ENCODE peak calls at places on chromosome 17, in five cellular contexts. A, T, Z, B and M are unnamed samples.
A peak's percentile ranks its signal among the peaks of the same experiment; 100 is the strongest.

GRCh38 chr17:28725166-28725659 is 820 bp downstream of the TLCD1 start:
- DNase-seq in T (no peak), Z (no peak), A (no peak), B (no peak), M (peak; percentile 54)

GRCh38 chr17:80069886-80070177 is 31.5 kb upstream of the GAA start:
- DNase-seq in Z (no peak), T (no peak), A (no peak), B (no peak), M (no peak)

GRCh38 chr17:6028294-6028693 is 41.9 kb upstream of the WSCD1 start:
- DNase-seq in T (no peak), B (no peak), A (no peak), Z (no peak), M (no peak)

GRCh38 chr17:42337442-42337841 is 49.1 kb downstream of the STAT5A start:
- DNase-seq in Z (peak; percentile 56), A (no peak), T (no peak), B (peak; percentile 43), M (no peak)

GRCh38 chr17:13030459-13031305 is 12.9 kb upstream of the ELAC2 start:
- DNase-seq in B (peak; percentile 9), A (no peak), T (peak; percentile 21), Z (no peak), M (peak; percentile 41)

GRCh38 chr17:49696233-49696761 is 11.5 kb downstream of the SLC35B1 start:
- DNase-seq in T (no peak), B (no peak), Z (no peak), A (no peak), M (no peak)

GRCh38 chr17:27868565-27868964 is 24.6 kb downstream of the LYRM9 start:
- DNase-seq in A (no peak), B (no peak), Z (no peak), T (no peak), M (no peak)

GRCh38 chr17:75590314-75590761 is 2.7 kb downstream of the MYO15B start:
- DNase-seq in Z (no peak), B (no peak), A (no peak), T (no peak), M (no peak)

GRCh38 chr17:68470959-68471358 is 13.7 kb upstream of the WIPI1 start:
- DNase-seq in T (no peak), A (no peak), B (no peak), Z (no peak), M (no peak)

GRCh38 chr17:65564793-65565192 is 3.3 kb upstream of the AXIN2 start:
- DNase-seq in A (no peak), B (no peak), T (no peak), Z (no peak), M (no peak)

GRCh38 chr17:3963214-3964201 is 729 bp downstream of the ATP2A3 start:
- DNase-seq in B (peak; percentile 76), A (no peak), T (no peak), Z (peak; percentile 66), M (peak; percentile 73)

GRCh38 chr17:45131616-45132301 is 556 bp downstream of the PLCD3 start:
- DNase-seq in B (peak; percentile 30), T (peak; percentile 34), A (no peak), Z (peak; percentile 22), M (no peak)

GRCh38 chr17:73156887-73157870 is 7.6 kb upstream of the SSTR2 start:
- DNase-seq in T (no peak), B (no peak), A (no peak), Z (no peak), M (no peak)

GRCh38 chr17:75345514-75346167 is 56.4 kb upstream of the SLC25A19 start:
- DNase-seq in T (no peak), Z (no peak), B (no peak), A (no peak), M (no peak)

GRCh38 chr17:61783120-61783519 is 80.2 kb downstream of the BRIP1 start:
- DNase-seq in A (no peak), T (no peak), Z (no peak), B (no peak), M (no peak)

GRCh38 chr17:38326996-38327792 is 16.6 kb downstream of the GPR179 start:
- DNase-seq in A (no peak), T (no peak), B (no peak), Z (no peak), M (no peak)

GRCh38 chr17:68453991-68454665 is 3.2 kb downstream of the WIPI1 start:
- DNase-seq in A (no peak), B (no peak), T (no peak), Z (no peak), M (no peak)

GRCh38 chr17:2034806-2035548 is 5.0 kb downstream of the DPH1 start:
- DNase-seq in A (no peak), B (no peak), Z (no peak), T (no peak), M (no peak)

GRCh38 chr17:74008196-74008595 is 195.3 kb upstream of the RPL38 start:
- DNase-seq in B (no peak), A (no peak), T (no peak), Z (no peak), M (no peak)

GRCh38 chr17:5785343-5785742 is 201.0 kb upstream of the NLRP1 start:
- DNase-seq in T (no peak), A (no peak), Z (no peak), B (no peak), M (no peak)

GRCh38 chr17:31394544-31394943 is 3.1 kb downstream of the RAB11FIP4 start:
- DNase-seq in T (peak; percentile 71), A (no peak), Z (no peak), B (no peak), M (peak; percentile 59)

GRCh38 chr17:41004397-41004796 is 4.5 kb downstream of the KRTAP3-1 start:
- DNase-seq in B (no peak), T (no peak), A (no peak), Z (no peak), M (no peak)